ENCODE peak calls at places on chromosomes 11 and 22, in seven cellular contexts. E, Z, O, K, L, M and Y are unnamed samples. For H3K4me1, the result is how much of the 10 kb centered on the place peaks cover.

GRCh38 chr11:85627332-85627997 is at the start of gene DLG2:
- DNase-seq in E (no peak), K (no peak), L (no peak), Z (peak), M (no peak), O (peak), Y (no peak)

GRCh38 chr11:44749160-44749559 is 22.4 kb downstream of the TSPAN18 start:
- DNase-seq in O (no peak), L (no peak), M (no peak), Z (no peak), E (no peak), K (no peak), Y (no peak)

GRCh38 chr22:45884201-45885067 is 92.5 kb downstream of the WNT7B start:
- DNase-seq in O (peak), K (no peak), E (no peak), Z (no peak), M (no peak), L (no peak), Y (no peak)

GRCh38 chr22:31926969-31927368 is 17.4 kb upstream of the YWHAH start:
- DNase-seq in M (peak), O (peak), Z (peak), K (no peak), L (no peak), E (no peak), Y (no peak)

GRCh38 chr11:28343304-28344233 is 235.4 kb downstream of the METTL15 start:
- DNase-seq in Z (peak), O (no peak), K (peak), E (peak), L (peak), M (peak), Y (no peak)

GRCh38 chr11:45155627-45156180 is 9.3 kb downstream of the PRDM11 start:
- DNase-seq in Z (no peak), L (no peak), K (no peak), M (no peak), E (no peak), O (no peak), Y (no peak)

GRCh38 chr22:41916745-41917358 is 2.0 kb upstream of the SHISA8 start:
- DNase-seq in K (no peak), O (no peak), Z (no peak), E (no peak), L (no peak), M (no peak), Y (no peak)

GRCh38 chr11:2877474-2877873 is 8.1 kb downstream of the CDKN1C start:
- DNase-seq in L (no peak), K (no peak), M (no peak), E (no peak), Z (no peak), O (no peak), Y (no peak)

GRCh38 chr22:36641902-36642640 is 61.5 kb downstream of the CACNG2 start:
- DNase-seq in K (no peak), Z (no peak), E (peak), O (no peak), M (no peak), L (no peak), Y (peak)

GRCh38 chr22:30694638-30695350 is at the start of gene OSBP2:
- DNase-seq in K (no peak), E (peak), M (peak), Z (peak), L (no peak), O (peak), Y (no peak)

GRCh38 chr11:127994736-127995135 is 592.6 kb downstream of the ETS1 start:
- DNase-seq in O (no peak), Z (no peak), M (no peak), E (no peak), K (no peak), L (no peak), Y (no peak)

GRCh38 chr11:7657306-7658025 is 15.8 kb downstream of the CYB5R2 start:
- DNase-seq in K (peak), L (peak), E (peak), Z (peak), O (peak), M (peak), Y (no peak)

GRCh38 chr11:86577663-86578636 is 94.5 kb downstream of the ME3 start:
- DNase-seq in K (peak), E (peak), L (peak), M (no peak), O (no peak), Z (no peak), Y (peak)

GRCh38 chr22:20567371-20567847 is 60.0 kb downstream of the MED15 start:
- DNase-seq in L (no peak), Z (no peak), O (no peak), K (no peak), M (no peak), E (peak), Y (no peak)

GRCh38 chr11:93407777-93408401 is 77.3 kb downstream of the DEUP1 start:
- DNase-seq in Z (no peak), M (peak), E (no peak), L (no peak), K (no peak), O (no peak), Y (no peak)

GRCh38 chr22:45945621-45946020 is 31.3 kb downstream of the WNT7B start:
- DNase-seq in E (no peak), O (no peak), Z (no peak), K (no peak), M (no peak), L (no peak), Y (no peak)

GRCh38 chr22:20180640-20181039 is 29.8 kb upstream of the CCDC188 start:
- DNase-seq in E (no peak), K (no peak), L (no peak), Z (no peak), M (no peak), O (no peak), Y (no peak)

GRCh38 chr11:12922980-12923507 is 86.1 kb upstream of the RASSF10 start:
- DNase-seq in O (no peak), Z (no peak), M (no peak), L (no peak), K (no peak), E (no peak), Y (no peak)

GRCh38 chr11:90840071-90840470 is 617.2 kb upstream of the CHORDC1 start:
- DNase-seq in K (no peak), M (no peak), Z (peak), L (no peak), O (no peak), E (no peak), Y (no peak)

GRCh38 chr11:86069408-86070086 is 663 bp upstream of the PICALM start:
- DNase-seq in Z (peak), E (peak), L (peak), K (peak), O (peak), M (peak), Y (peak)

GRCh38 chr11:61656347-61657077 is 23.7 kb upstream of the DAGLA start:
- DNase-seq in K (no peak), E (no peak), Z (no peak), M (peak), L (no peak), O (no peak), Y (no peak)

GRCh38 chr11:111926505-111927391 is 8.0 kb downstream of the C11orf52 start:
- DNase-seq in E (peak), L (peak), M (peak), Z (peak), K (peak), O (peak), Y (peak)

GRCh38 chr11:35907648-35908431 is 36.0 kb upstream of the LDLRAD3 start:
- DNase-seq in M (no peak), Z (no peak), K (no peak), L (peak), E (peak), O (no peak), Y (peak)

GRCh38 chr22:20783844-20784723 is 10.2 kb downstream of the SERPIND1 start:
- DNase-seq in E (peak), K (peak), M (peak), Z (peak), O (peak), L (peak), Y (peak)

GRCh38 chr11:5605849-5606248 is 9.4 kb downstream of the TRIM6 start:
- DNase-seq in M (no peak), O (no peak), Z (no peak), K (no peak), L (no peak), E (no peak), Y (no peak)

GRCh38 chr11:111819161-111820058 is 52.0 kb downstream of the ALG9 start:
- DNase-seq in O (peak), K (no peak), E (no peak), L (no peak), Z (no peak), M (no peak), Y (no peak)

GRCh38 chr11:78555592-78555991 is 19.1 kb downstream of the NARS2 start:
- DNase-seq in L (no peak), M (no peak), K (no peak), Z (no peak), O (no peak), E (no peak), Y (no peak)

GRCh38 chr11:13261600-13262061 is 16.0 kb upstream of the BMAL1 start:
- DNase-seq in Z (no peak), L (peak), M (no peak), E (peak), K (no peak), O (no peak), Y (peak)

GRCh38 chr11:22558638-22559037 is 67.0 kb downstream of the FANCF start:
- DNase-seq in E (no peak), O (peak), K (no peak), Z (no peak), L (no peak), M (no peak), Y (no peak)

GRCh38 chr11:31801298-31801702 is 9.8 kb downstream of the PAX6 start:
- DNase-seq in Z (peak), K (no peak), O (peak), E (no peak), L (no peak), M (no peak), Y (no peak)

GRCh38 chr11:105148241-105148640 is 8.7 kb upstream of the CARD18 start:
- DNase-seq in E (no peak), L (no peak), O (no peak), M (no peak), Z (no peak), K (no peak), Y (no peak)

GRCh38 chr11:9982127-9982795 is 311.8 kb downstream of the SBF2 start:
- DNase-seq in E (peak), M (no peak), O (no peak), Z (no peak), K (no peak), L (no peak), Y (no peak)

GRCh38 chr11:93662177-93662575 is 694 bp downstream of the CEP295 start:
- DNase-seq in K (no peak), Z (peak), L (no peak), M (no peak), O (no peak), E (no peak), Y (no peak)

GRCh38 chr11:123011510-123011909 is 29.9 kb upstream of the BSX start:
- DNase-seq in O (no peak), M (no peak), K (no peak), E (no peak), L (no peak), Z (peak), Y (no peak)

GRCh38 chr11:113401718-113402117 is 14.1 kb downstream of the ANKK1 start:
- DNase-seq in O (peak), Z (no peak), K (no peak), E (peak), L (peak), M (no peak), Y (no peak)

DNA sequence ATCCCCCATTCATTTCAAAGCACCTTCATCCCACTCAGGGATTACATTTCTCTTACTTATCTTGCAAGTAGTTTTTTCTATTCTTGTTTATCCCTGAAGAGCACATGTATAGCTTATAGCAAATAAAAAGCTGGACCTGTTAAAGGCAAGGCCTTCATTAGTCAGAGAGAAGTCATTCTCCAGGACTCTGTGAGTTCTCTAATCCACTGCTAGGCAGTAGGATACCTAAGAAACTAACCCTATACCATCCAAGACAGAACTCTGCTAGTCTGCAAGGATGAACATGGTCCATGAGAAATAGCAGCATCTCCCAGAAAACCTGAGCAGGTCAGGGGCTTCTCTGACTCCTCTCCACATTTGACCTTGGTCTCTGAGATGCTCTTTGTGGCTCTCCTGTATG is 104.5 kb downstream of the KIRREL3 start:
- DNase-seq in O (no peak), E (no peak), K (no peak), M (no peak), Z (no peak), L (no peak), Y (no peak)
- H3K4me1 ChIP-seq in O (under half), E (under half), K (under half), M (under half), Z (half or more), L (under half), Y (under half)

GRCh38 chr11:627273-627585 is 248 bp upstream of the SCT start:
- DNase-seq in M (no peak), O (no peak), Z (no peak), K (no peak), E (no peak), L (no peak), Y (no peak)
- H3K4me3 ChIP-seq in M (no peak), O (no peak), Z (peak), K (no peak), E (no peak), L (no peak), Y (no peak)

DNA sequence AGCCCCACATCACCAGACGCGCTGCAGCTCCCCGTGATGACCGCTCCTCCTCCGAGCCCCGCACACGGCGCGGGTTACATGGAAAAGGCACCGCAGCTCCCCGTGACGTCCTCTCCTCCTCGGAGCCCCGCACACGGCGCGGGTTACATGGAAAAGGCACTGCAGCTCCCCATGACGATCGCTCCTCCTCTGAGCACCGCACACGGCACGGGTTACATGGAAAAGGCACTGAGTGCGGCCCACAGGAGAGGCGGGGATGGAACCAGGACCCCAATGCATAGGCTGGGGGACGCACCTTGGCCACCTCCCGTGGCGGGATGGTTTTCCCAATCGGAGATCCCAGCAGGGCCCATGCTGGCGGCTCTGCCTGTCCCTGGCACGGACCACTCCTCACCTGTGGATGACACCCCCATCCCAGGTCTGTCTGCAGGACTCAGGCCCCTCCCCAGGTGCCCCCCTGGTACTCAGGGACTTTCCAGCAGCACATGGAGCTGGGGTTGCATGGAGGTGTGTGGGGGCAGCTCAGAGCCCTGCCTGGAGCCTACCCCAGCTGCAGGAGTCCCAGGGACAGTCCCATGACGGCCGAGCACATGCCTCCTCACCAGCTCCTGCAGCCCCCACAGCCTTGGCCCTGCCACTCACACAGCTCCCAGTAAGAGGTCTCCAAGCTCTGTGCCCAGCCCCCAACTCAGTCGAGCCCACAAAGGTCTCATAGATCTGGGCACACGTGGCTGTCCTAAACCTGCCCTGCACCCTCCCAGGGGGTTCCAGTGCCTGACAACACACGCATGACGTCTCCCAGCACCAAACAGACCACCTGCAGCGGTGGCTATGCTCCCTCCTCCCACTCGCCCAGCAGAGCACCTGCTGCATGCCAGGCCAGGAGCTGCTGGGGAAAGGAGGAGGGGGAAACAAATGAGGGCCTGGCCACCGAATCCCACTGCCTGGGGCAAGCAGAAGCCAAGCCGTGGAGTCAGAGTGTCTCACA is 166.6 kb downstream of the BRD1 start:
- DNase-seq in M (no peak), K (no peak), L (no peak), O (no peak), E (no peak), Z (no peak), Y (no peak)
- TF ChIP-seq REST in M (no peak), K (no peak), L (no peak), O (no peak), E (no peak), Z (no peak), Y (no peak)

DNA sequence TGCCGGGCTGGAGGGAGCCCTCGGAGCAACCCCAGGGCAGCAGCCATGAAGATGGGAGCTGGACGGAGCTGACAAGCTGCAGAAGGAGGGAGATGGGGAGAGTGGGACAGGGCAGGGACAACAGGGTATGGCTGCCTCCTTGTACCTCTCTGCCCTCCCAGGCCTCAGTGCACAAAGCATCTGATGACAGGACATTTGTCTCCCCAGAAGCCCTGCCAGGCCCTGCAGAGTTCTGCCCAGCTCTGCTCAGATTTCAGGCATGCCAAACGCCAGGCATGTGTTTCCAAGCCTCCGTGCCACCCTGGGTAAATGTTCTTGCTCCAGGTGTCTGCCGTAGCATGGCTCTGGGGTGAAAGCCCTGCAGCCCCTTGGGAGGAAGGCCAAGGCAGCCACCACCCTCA is 1.1 kb upstream of the IFITM10 start:
- DNase-seq in M (no peak), L (no peak), K (no peak), O (no peak), E (no peak), Z (no peak), Y (no peak)
- H3K4me1 ChIP-seq in M (under half), L (under half), K (under half), O (under half), E (under half), Z (under half), Y (half or more)